ENCODE peak calls at places on chromosomes 6 and 20, in five cellular contexts. K, S, O, Y and C are unnamed samples.

GRCh38 chr20:63122626-63123025 is 93.3 kb downstream of the YTHDF1 start:
- DNase-seq in S (peak), O (no peak), Y (no peak), K (no peak), C (no peak)

GRCh38 chr20:37223053-37223452 is 38.6 kb downstream of the GHRH start:
- DNase-seq in O (peak), S (no peak), K (peak), Y (peak), C (peak)

GRCh38 chr20:46857061-46857831 is 37.4 kb upstream of the EYA2 start:
- DNase-seq in O (no peak), S (no peak), K (no peak), Y (no peak), C (no peak)

GRCh38 chr6:53623497-53623896 is 42.1 kb downstream of the KLHL31 start:
- DNase-seq in O (peak), S (no peak), K (no peak), Y (no peak), C (no peak)

GRCh38 chr20:9576695-9577094 is 62.3 kb downstream of the LAMP5 start:
- DNase-seq in Y (no peak), O (no peak), K (no peak), S (no peak), C (no peak)

GRCh38 chr20:1321654-1321939 is 7.3 kb downstream of the SDCBP2 start:
- DNase-seq in K (no peak), Y (no peak), S (peak), O (no peak), C (no peak)

GRCh38 chr20:25222461-25223178 is 25.3 kb upstream of the PYGB start:
- DNase-seq in S (peak), Y (no peak), O (no peak), K (no peak), C (no peak)

GRCh38 chr6:45611502-45611901 is 233.8 kb upstream of the SUPT3H start:
- DNase-seq in Y (no peak), O (no peak), K (no peak), S (no peak), C (no peak)

GRCh38 chr6:146896062-146896813 is 297.5 kb downstream of the ADGB start:
- DNase-seq in Y (no peak), O (no peak), S (no peak), K (no peak), C (no peak)

GRCh38 chr6:80605165-80605989 is 498.9 kb downstream of the BCKDHB start:
- DNase-seq in S (no peak), K (no peak), O (peak), Y (peak), C (no peak)

DNA sequence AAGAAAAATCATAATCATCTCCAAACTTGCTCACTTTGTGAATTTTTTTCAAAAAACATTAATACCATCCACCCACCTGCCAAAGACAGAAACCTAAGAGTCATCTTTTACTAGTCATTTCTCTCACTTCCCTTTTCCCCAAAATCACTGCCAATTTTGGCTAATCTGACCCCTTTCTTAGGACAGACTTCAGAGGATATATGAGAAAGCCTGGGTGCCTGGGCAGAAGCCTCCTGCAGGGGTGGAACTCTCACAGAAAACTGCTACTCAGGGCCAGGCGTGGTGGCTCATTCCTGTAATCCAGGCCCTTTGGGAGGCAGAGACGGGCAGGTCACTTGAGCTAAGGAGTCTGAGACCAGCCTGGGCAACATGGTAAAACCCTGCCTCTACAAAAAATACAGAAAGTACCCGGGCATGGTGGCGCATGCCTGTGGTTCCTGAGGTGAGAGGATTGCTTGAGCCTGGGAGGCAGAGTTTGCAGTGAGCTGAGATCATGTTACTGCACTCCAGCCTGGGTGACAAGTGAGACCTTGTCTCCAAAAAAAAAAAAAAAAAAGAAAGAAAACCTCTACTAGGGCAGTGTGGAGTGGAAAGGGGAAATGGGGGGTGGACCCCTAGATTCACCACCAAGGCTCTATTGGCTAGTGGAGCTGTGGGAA is 3.8 kb downstream of the DEK start:
- DNase-seq in Y (no peak), K (peak), S (no peak), O (peak), C (no peak)
- TF ChIP-seq CTCF in Y (no peak), K (no peak), S (no peak), O (peak), C (peak)

GRCh38 chr6:23081701-23082100 is 512.3 kb downstream of the HDGFL1 start:
- DNase-seq in O (no peak), Y (no peak), S (no peak), K (no peak), C (no peak)
- TF ChIP-seq CTCF in O (peak), Y (no peak), S (no peak), K (peak), C (peak)

DNA sequence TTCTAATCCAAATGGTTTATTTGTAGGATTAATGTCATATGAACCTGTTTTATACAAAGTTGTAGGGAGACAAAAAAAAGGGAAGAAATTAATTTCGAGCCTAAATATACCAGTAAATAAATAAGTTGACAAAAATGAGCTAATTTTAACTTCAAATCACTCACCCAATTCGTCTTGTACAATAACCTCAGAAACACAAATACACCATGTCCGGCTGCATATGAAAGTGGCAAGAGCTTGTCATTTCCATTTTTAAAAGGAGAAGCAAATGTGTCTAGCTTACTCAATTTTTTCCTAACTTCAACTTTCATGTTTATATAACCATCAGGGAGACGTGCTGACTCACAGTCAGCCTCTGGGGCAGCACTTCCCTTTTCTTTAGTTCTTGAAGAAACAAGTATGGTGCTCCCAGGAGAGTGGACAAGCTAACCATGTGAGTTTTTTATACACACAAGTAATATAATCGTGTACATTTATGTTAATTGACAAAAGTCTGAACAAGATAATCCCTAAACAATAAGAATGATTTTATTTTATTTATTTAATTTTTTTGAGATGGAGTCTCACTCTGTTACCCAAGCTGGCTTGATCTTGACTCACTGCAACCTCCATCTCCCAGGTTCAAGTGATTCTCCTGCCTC is 55.5 kb upstream of the SGK1 start:
- DNase-seq in O (peak), Y (no peak), S (peak), K (peak), C (no peak)
- TF ChIP-seq CTCF in O (no peak), Y (no peak), S (no peak), K (no peak), C (no peak)

GRCh38 chr6:158397578-158397977 is 85.3 kb downstream of the TULP4 start:
- DNase-seq in O (no peak), K (no peak), S (no peak), Y (no peak), C (no peak)
- TF ChIP-seq CTCF in O (no peak), K (no peak), S (no peak), Y (no peak), C (no peak)

GRCh38 chr6:157432861-157433260 is 51.9 kb downstream of the ZDHHC14 start:
- DNase-seq in K (no peak), O (no peak), Y (no peak), S (no peak), C (no peak)

GRCh38 chr6:157436200-157436943 is 55.4 kb downstream of the ZDHHC14 start:
- DNase-seq in Y (no peak), S (no peak), O (no peak), K (no peak), C (no peak)

GRCh38 chr6:157433678-157434081 is 52.7 kb downstream of the ZDHHC14 start:
- DNase-seq in O (no peak), Y (no peak), K (no peak), S (no peak), C (no peak)

GRCh38 chr6:157432231-157432630 is 51.2 kb downstream of the ZDHHC14 start:
- DNase-seq in Y (no peak), K (no peak), S (no peak), O (no peak), C (no peak)

DNA sequence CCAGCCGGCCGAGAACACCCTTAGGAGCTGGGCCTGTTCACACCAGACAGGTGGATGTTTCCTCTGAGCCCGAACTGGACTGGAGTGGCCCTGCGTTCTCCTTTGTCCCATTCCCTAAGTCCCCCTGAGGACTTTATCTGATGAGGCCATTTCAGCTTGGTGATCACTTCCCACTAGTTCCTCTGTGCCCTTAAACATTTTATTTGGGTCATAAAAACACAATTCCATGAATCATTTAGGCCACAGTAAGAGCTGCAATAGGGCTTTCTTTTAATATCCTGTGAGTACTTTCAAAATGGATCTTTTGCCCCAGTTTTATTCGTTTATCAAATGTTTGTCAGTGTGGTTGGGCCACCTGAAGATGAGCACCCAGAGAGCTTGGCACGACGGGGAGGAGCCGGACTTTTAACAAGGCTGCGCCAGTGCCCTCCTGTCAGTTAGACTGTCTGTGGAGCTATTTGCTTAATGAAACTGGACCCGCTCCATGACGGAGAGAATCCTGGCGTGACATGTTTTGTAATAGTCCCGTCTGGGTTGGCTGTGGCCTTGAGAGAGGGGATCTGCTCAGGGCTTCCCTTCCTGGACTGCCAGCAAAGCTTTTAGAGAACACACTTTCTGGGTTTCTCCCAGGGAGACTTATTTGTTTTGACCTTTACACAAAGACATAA is 53.5 kb downstream of the ZDHHC14 start:
- DNase-seq in S (no peak), Y (no peak), O (no peak), K (no peak), C (no peak)
- TF ChIP-seq CTCF in S (no peak), Y (no peak), O (no peak), K (no peak), C (no peak)

DNA sequence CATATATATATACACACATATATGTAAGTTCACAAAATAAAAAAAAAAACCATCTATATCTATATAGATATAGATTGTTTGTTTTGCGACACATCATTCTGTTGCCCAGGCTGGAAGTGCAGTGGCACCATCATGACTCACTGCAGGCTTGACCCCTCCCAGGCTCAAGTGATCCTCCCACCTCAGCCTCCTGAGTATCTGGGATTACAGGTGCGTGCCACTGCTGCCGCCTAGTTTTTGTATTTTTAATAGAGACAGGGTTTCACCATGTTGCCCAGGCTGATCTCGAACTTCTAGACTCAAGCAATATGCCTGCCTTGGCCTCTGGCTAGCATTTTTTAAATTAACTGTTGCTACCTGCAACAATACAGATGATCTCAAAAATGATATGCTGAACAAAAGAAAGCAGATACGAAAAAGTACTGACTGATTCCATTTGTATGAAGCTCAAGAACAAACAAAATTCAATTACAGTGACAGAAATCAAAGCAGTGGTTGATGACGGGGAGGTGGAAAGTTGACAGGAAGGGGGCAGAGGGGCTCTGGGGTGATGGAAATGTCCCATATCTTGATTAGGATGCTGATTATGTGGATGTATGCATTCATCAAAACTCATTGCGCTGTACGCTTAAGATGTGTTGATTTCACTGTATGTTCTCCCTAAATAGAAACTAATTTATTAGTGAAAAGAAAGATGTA is 49.6 kb downstream of the ATXN1 start:
- DNase-seq in S (no peak), O (peak), K (no peak), Y (no peak), C (no peak)
- TF ChIP-seq CTCF in S (no peak), O (peak), K (no peak), Y (no peak), C (no peak)

GRCh38 chr20:61480158-61480825 is 228.2 kb downstream of the CDH4 start:
- DNase-seq in K (no peak), S (no peak), O (no peak), Y (no peak), C (no peak)
- TF ChIP-seq CTCF in K (no peak), S (no peak), O (no peak), Y (no peak), C (no peak)